ENCODE peak calls at places on chromosomes 11 and 22, in six cellular contexts. F is H9, N is mesenchymal stem cell, Z is IMR-90, C is H1, W is trophoblast cell. A is an unnamed sample.

GRCh38 chr11:101215069-101215468 is 85.5 kb upstream of the PGR start:
- DNase-seq in W (no peak), C (no peak), Z (no peak), N (no peak), F (no peak), A (no peak)

GRCh38 chr11:61645179-61645868 is 34.9 kb upstream of the DAGLA start:
- DNase-seq in N (no peak), C (no peak), W (no peak), F (no peak), Z (peak), A (no peak)

GRCh38 chr22:44658371-44658953 is 43.5 kb upstream of the PRR5 start:
- DNase-seq in W (no peak), Z (peak), F (peak), N (no peak), C (no peak), A (no peak)

GRCh38 chr11:10792385-10793068 is 16.2 kb downstream of the EIF4G2 start:
- DNase-seq in C (peak), Z (peak), W (peak), F (peak), N (peak), A (peak)

GRCh38 chr22:45537734-45538181 is 35.1 kb downstream of the FBLN1 start:
- DNase-seq in W (no peak), C (no peak), N (no peak), F (no peak), Z (peak), A (no peak)

GRCh38 chr11:120139316-120140069 is 1.6 kb upstream of the TRIM29 start:
- DNase-seq in Z (no peak), N (no peak), C (no peak), W (no peak), F (peak), A (no peak)

GRCh38 chr11:44651535-44652130 is 75.1 kb upstream of the TSPAN18 start:
- DNase-seq in C (no peak), W (no peak), N (no peak), Z (no peak), F (no peak), A (no peak)

GRCh38 chr11:109422755-109423113 is 744 bp downstream of the C11orf87 start:
- DNase-seq in N (no peak), Z (no peak), C (no peak), F (no peak), W (no peak), A (no peak)

GRCh38 chr11:43268161-43268560 is 43.6 kb upstream of the API5 start:
- DNase-seq in Z (no peak), F (no peak), N (no peak), W (no peak), C (no peak), A (no peak)

GRCh38 chr11:78210000-78210608 is 21.4 kb downstream of the USP35 start:
- DNase-seq in Z (no peak), C (no peak), W (no peak), F (no peak), N (no peak), A (no peak)

GRCh38 chr11:35944503-35945136 is 758 bp downstream of the LDLRAD3 start:
- DNase-seq in N (no peak), Z (no peak), W (no peak), C (no peak), F (no peak), A (no peak)

GRCh38 chr11:75773595-75774353 is 5.2 kb downstream of the DGAT2 start:
- DNase-seq in Z (no peak), N (no peak), W (no peak), F (no peak), C (no peak), A (no peak)

GRCh38 chr11:119023741-119024140 is 5.2 kb downstream of the TRAPPC4 start:
- DNase-seq in W (no peak), C (no peak), N (peak), Z (no peak), F (no peak), A (no peak)

GRCh38 chr11:31761636-31762035 is 49.5 kb downstream of the PAX6 start:
- DNase-seq in Z (no peak), C (no peak), W (no peak), F (no peak), N (no peak), A (no peak)

GRCh38 chr11:65722261-65722660 is 1.7 kb upstream of the RNASEH2C start:
- DNase-seq in C (no peak), Z (no peak), W (no peak), N (no peak), F (no peak), A (no peak)

GRCh38 chr11:66336234-66337102 is at the start of gene RIN1:
- DNase-seq in C (no peak), W (peak), F (peak), Z (peak), N (peak), A (no peak)

GRCh38 chr11:34570584-34570983 is 50.3 kb upstream of the EHF start:
- DNase-seq in N (no peak), Z (peak), W (peak), F (no peak), C (no peak), A (no peak)

GRCh38 chr11:102850973-102851745 is 7.8 kb upstream of the MMP3 start:
- DNase-seq in W (peak), C (no peak), Z (peak), F (no peak), N (peak), A (no peak)

GRCh38 chr11:22875869-22876473 is 15.7 kb upstream of the CCDC179 start:
- DNase-seq in C (no peak), Z (peak), F (peak), N (peak), W (peak), A (peak)

GRCh38 chr11:12356944-12357655 is 20.3 kb upstream of the PARVA start:
- DNase-seq in C (no peak), F (no peak), N (no peak), W (peak), Z (no peak), A (no peak)

GRCh38 chr11:18715476-18715875 is 10.5 kb downstream of the IGSF22 start:
- DNase-seq in N (no peak), C (no peak), F (no peak), Z (no peak), W (no peak), A (no peak)

GRCh38 chr11:2567026-2567671 is 122.3 kb downstream of the KCNQ1 start:
- DNase-seq in F (no peak), C (no peak), N (no peak), W (peak), Z (no peak), A (no peak)

GRCh38 chr22:31241936-31242335 is 29.8 kb downstream of the LIMK2 start:
- DNase-seq in C (no peak), N (peak), F (no peak), W (peak), Z (peak), A (no peak)

GRCh38 chr22:26484360-26484706 is 656 bp downstream of the SRRD start:
- DNase-seq in W (peak), Z (peak), N (no peak), F (no peak), C (no peak), A (no peak)

GRCh38 chr22:29268511-29269229 is 602 bp downstream of the EWSR1 start:
- DNase-seq in N (peak), C (no peak), W (peak), Z (peak), F (no peak), A (peak)
- H3K4ac ChIP-seq in N (peak), C (peak), W (peak), Z (peak), F (peak), A (no peak)

GRCh38 chr22:49362393-49362792 is 465.3 kb downstream of the BRD1 start:
- DNase-seq in F (no peak), C (no peak), N (no peak), W (no peak), Z (no peak), A (no peak)

GRCh38 chr22:49359061-49359460 is 468.6 kb downstream of the BRD1 start:
- DNase-seq in Z (no peak), C (no peak), N (no peak), W (no peak), F (no peak), A (no peak)

GRCh38 chr22:49363526-49364230 is 464.0 kb downstream of the BRD1 start:
- DNase-seq in F (no peak), W (no peak), Z (no peak), C (no peak), N (no peak), A (no peak)

GRCh38 chr22:49360746-49361145 is 466.9 kb downstream of the BRD1 start:
- DNase-seq in F (no peak), N (no peak), W (no peak), C (no peak), Z (no peak), A (no peak)

DNA sequence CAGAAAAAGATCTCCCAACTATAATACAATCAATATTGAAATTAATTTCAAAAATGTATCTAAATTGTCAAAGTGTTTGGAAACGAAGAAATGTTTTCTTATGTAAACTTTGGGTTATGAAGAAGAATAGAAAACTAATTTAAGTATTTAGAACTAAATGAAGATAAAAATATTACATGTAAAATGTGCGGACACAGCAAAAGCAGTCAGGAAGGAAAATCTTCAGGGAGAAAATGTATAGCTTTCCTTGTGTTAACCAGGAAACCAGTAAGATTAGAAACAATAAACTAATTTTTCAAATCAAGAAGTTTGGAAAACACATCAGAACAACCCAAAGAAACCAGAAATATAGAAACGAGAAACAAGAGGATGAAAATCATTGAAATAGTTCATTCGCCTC is 466.5 kb downstream of the BRD1 start:
- DNase-seq in C (no peak), Z (no peak), N (no peak), W (no peak), F (no peak), A (no peak)
- H2AFZ ChIP-seq in C (no peak), Z (no peak), N (no peak), W (no peak), F (no peak), A (no peak)

DNA sequence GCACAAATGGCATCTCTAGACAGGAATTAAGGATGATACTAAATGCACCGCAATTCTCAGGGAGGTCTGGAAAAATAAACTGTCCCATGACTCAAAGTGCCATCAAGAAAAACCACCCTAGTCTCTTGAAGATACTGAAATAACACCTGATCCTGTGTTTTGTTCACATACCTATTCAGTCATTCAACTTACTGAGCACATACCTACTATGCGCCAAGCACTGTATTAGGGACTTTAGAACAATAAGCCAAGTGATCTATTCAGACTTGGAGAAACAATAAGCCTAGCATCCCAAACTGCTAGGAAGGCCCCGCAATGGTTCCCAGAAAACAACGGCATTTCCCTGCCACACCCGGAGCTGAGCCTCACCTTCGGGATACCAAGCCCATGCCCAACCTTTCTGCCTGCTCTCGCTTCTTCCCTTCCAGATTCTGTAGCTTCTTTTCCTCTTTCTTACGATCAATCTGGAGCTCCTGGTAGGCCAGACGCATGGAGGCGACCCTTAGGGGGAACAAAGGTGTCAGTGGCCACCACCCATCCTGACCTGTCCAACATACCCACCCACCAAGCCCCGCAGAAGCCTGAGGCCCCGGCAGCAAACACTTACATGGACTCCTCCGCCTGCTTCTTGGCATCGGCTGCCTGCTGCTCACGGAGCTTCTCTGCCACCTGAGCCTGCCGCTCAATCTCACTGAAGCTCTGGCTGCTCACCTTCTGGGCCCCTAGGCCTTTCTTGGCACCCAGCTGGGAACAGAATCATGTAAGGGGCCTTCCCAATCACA is 5.4 kb downstream of the ARFGAP2 start:
- DNase-seq in W (no peak), Z (no peak), C (no peak), F (no peak), N (no peak), A (no peak)
- H3K4ac ChIP-seq in W (no peak), Z (no peak), C (no peak), F (no peak), N (no peak), A (no peak)

DNA sequence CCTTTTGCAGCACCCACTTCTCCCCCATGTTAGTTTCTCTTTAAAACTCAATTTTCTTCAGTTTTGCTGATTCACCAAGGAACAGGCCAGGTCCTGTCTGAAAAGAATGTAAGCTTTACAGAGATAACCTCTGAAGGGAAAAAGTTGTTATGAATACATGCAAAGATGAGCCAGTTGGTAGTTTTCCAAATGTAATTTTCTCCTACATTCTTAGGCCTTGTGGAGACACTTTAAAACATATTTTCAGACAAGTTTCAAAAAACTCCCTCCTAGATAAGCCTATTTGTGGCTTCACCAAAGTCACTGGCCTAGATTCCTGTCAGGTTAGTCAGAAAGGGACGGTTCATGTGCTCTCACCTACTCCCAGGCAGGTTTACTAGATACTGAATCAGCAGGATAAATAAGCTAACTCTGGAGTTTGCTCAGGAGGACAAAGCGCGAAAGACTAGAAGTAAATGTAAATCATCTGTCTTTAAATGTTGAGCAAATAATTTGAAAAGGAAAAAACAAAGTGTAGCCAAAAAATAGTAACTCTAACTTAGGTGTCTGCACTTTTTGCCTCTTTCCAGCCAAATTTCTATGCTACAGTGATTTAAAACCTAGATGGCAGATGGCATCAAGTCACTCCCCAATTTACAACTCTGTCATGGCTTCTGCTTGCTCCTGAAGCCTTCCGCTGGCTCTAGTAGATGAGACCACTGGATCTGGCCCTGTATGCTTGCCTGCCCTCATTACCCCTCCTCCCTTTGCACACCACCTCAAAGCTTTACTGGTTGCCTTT is 4.9 kb upstream of the ATP6V1E1 start:
- DNase-seq in W (peak), Z (peak), C (no peak), F (no peak), N (peak), A (no peak)
- H2AFZ ChIP-seq in W (peak), Z (no peak), C (no peak), F (no peak), N (no peak), A (no peak)

GRCh38 chr11:62665075-62665629 is at the start of the genes C11orf98 and CSKMT:
- DNase-seq in Z (peak), N (peak), F (peak), W (peak), C (peak), A (peak)

GRCh38 chr11:62665630-62666258 is 632 bp downstream of the CSKMT start:
- DNase-seq in W (peak), F (no peak), N (no peak), Z (peak), C (no peak), A (peak)

GRCh38 chr11:62667460-62667859 is 2.3 kb downstream of the CSKMT start:
- DNase-seq in Z (no peak), N (no peak), W (no peak), F (no peak), C (no peak), A (no peak)

GRCh38 chr11:62664405-62665074 is 470 bp downstream of the C11orf98 start:
- DNase-seq in C (no peak), N (no peak), Z (peak), F (peak), W (peak), A (no peak)

GRCh38 chr11:62666259-62666926 is 1.3 kb downstream of the CSKMT start:
- DNase-seq in Z (no peak), N (no peak), C (no peak), F (no peak), W (no peak), A (no peak)
- H3K4ac ChIP-seq in Z (peak), N (peak), C (peak), F (no peak), W (peak), A (no peak)

GRCh38 chr11:69938206-69938605 is 119.0 kb upstream of the FGF3 start:
- DNase-seq in C (no peak), N (no peak), W (no peak), F (no peak), Z (no peak), A (no peak)
- H2AFZ ChIP-seq in C (no peak), N (no peak), W (no peak), F (no peak), Z (no peak), A (no peak)

DNA sequence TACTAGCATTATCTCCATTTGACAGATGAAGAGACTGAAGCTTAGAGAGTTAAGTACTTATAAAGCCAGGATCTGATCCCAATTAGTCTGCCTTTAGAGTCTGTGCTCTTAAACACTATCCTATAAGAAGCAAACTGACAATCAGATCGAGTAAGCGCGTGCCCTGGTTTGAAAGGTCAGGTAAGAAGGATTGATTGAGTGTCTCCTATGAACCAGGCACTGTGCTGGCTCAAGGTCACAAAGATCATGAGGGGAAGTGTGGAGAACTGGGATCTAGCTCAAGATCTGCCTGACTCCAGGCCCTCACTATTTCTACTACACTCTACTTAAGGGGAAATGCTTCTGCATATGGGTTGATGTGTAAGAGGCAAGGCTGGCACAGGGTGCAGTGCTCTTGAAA is 77.0 kb downstream of the ME3 start:
- DNase-seq in Z (no peak), C (no peak), W (no peak), F (no peak), N (no peak), A (no peak)
- H3K4ac ChIP-seq in Z (peak), C (no peak), W (no peak), F (no peak), N (no peak), A (no peak)

GRCh38 chr11:121478226-121478894 is 25.6 kb upstream of the SORL1-AS1 start:
- DNase-seq in C (no peak), W (no peak), N (no peak), Z (no peak), F (no peak), A (no peak)
- H2AFZ ChIP-seq in C (no peak), W (no peak), N (no peak), Z (no peak), F (no peak), A (no peak)